ENCODE peak calls at places on chromosomes 13 and 19, in five cellular contexts. B, E, Z, I and Q are unnamed samples. For H3K36me3, the result is how much of the 10 kb centered on the place peaks cover.

GRCh38 chr13:71524245-71525002 is 342.6 kb downstream of the DACH1 start:
- DNase-seq in E (no peak), Z (no peak), I (no peak), B (no peak), Q (no peak)

GRCh38 chr13:76790519-76791289 is 95.5 kb downstream of the KCTD12 start:
- DNase-seq in Z (no peak), E (no peak), B (no peak), I (peak), Q (no peak)

GRCh38 chr13:59479629-59480028 is 684.1 kb downstream of the DIAPH3 start:
- DNase-seq in E (no peak), I (no peak), Z (no peak), B (no peak), Q (no peak)

GRCh38 chr19:48591021-48591420 is 15.5 kb upstream of the SPACA4 start:
- DNase-seq in Z (no peak), I (no peak), B (no peak), E (no peak), Q (no peak)

GRCh38 chr13:27007166-27007565 is 164.4 kb downstream of the USP12 start:
- DNase-seq in B (no peak), E (no peak), I (no peak), Z (no peak), Q (no peak)

GRCh38 chr13:44449999-44450821 is 76.6 kb downstream of the SERP2 start:
- DNase-seq in I (no peak), B (no peak), E (no peak), Z (no peak), Q (no peak)

GRCh38 chr13:29684441-29684840 is 89.0 kb upstream of the SLC7A1 start:
- DNase-seq in E (no peak), Z (no peak), I (peak), B (peak), Q (no peak)

GRCh38 chr13:96946709-96947311 is 47.5 kb downstream of the OXGR1 start:
- DNase-seq in B (no peak), I (no peak), E (no peak), Z (no peak), Q (no peak)

GRCh38 chr19:30077851-30078355 is 135.9 kb downstream of the URI1 start:
- DNase-seq in I (no peak), E (peak), B (no peak), Z (no peak), Q (no peak)

GRCh38 chr13:104171132-104171531 is 1104.9 kb upstream of the SLC10A2 start:
- DNase-seq in B (no peak), Z (no peak), E (no peak), I (no peak), Q (no peak)

GRCh38 chr19:35229601-35230000 is 1.1 kb upstream of the FAM187B start:
- DNase-seq in B (no peak), Z (no peak), E (no peak), I (no peak), Q (no peak)

GRCh38 chr19:3687774-3688706 is 12.2 kb downstream of the PIP5K1C start:
- DNase-seq in Z (no peak), E (no peak), I (no peak), B (no peak), Q (peak)

GRCh38 chr19:31164666-31165265 is 184.5 kb downstream of the TSHZ3 start:
- DNase-seq in B (no peak), E (no peak), Z (no peak), I (peak), Q (no peak)

GRCh38 chr19:29806098-29806866 is 5.5 kb upstream of the CCNE1 start:
- DNase-seq in E (peak), B (peak), Z (peak), I (peak), Q (no peak)

GRCh38 chr19:9531933-9532332 is 6.5 kb downstream of the ZNF426 start:
- DNase-seq in E (no peak), Z (no peak), B (peak), I (peak), Q (no peak)

GRCh38 chr13:65057986-65058385 is 2172.2 kb downstream of the PCDH9 start:
- DNase-seq in E (no peak), B (no peak), I (peak), Z (no peak), Q (no peak)

GRCh38 chr13:79030513-79030912 is 371.6 kb upstream of the OBI1 start:
- DNase-seq in B (no peak), I (no peak), Z (no peak), E (no peak), Q (no peak)

GRCh38 chr19:45670670-45671453 is 2.8 kb downstream of the GIPR start:
- DNase-seq in E (peak), I (peak), Z (peak), B (peak), Q (peak)

GRCh38 chr19:33819496-33819874 is 22.8 kb downstream of the KCTD15 start:
- DNase-seq in I (no peak), Z (no peak), B (no peak), E (no peak), Q (no peak)

GRCh38 chr19:42269518-42270345 is 680 bp downstream of the CIC start:
- DNase-seq in Z (no peak), B (no peak), I (no peak), E (no peak), Q (peak)

GRCh38 chr13:35086667-35087066 is 144.6 kb downstream of the NBEA start:
- DNase-seq in I (peak), E (no peak), B (no peak), Z (no peak), Q (no peak)

GRCh38 chr19:40923934-40924391 is 41.9 kb upstream of the CYP2A7 start:
- DNase-seq in B (no peak), Z (no peak), I (no peak), E (no peak), Q (no peak)

GRCh38 chr19:40585677-40586422 is 9.2 kb downstream of the SHKBP1 start:
- DNase-seq in Z (no peak), E (no peak), B (peak), I (peak), Q (no peak)

GRCh38 chr19:43699506-43700367 is 16.1 kb upstream of the IRGC start:
- DNase-seq in I (peak), E (peak), Z (peak), B (peak), Q (no peak)

GRCh38 chr13:108610517-108610916 is 18.9 kb upstream of the MYO16 start:
- DNase-seq in E (no peak), B (no peak), I (no peak), Z (no peak), Q (no peak)

GRCh38 chr13:103948477-103948876 is 882.3 kb upstream of the SLC10A2 start:
- DNase-seq in I (peak), E (no peak), B (no peak), Z (no peak), Q (no peak)

GRCh38 chr19:32223106-32223505 is 122.3 kb upstream of the ZNF507 start:
- DNase-seq in Z (no peak), B (no peak), E (no peak), I (no peak), Q (no peak)

GRCh38 chr19:32227561-32228165 is 117.7 kb upstream of the ZNF507 start:
- DNase-seq in Z (peak), E (no peak), B (no peak), I (no peak), Q (no peak)

GRCh38 chr19:32223595-32224370 is 121.6 kb upstream of the ZNF507 start:
- DNase-seq in B (no peak), I (no peak), E (no peak), Z (no peak), Q (no peak)

GRCh38 chr19:32222594-32222993 is 122.8 kb upstream of the ZNF507 start:
- DNase-seq in E (no peak), B (no peak), Z (peak), I (no peak), Q (no peak)

GRCh38 chr19:32224371-32225244 is 120.8 kb upstream of the ZNF507 start:
- DNase-seq in E (peak), B (peak), I (peak), Z (peak), Q (peak)
- H3K4me3 ChIP-seq in E (peak), B (no peak), I (peak), Z (peak), Q (no peak)

DNA sequence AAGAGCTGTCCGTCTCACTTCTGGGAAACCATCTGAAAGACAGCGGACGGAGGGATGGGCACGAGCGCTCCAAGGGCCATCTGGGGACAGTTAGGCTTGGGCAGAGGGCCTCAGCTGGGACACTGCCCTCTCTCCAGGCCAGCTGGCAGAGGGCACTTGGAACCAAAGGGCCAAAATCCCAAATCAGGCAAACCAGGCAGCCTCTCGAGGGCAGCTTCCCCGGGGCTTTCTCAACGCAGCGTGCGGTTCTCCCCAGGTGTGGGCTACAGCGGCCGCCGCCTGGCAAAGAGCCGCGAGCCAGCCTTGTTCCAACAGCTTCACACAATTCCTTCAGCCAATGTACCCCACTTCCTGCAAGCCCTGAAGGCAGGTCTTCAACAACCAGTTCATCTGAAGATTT is 5.0 kb downstream of the MLLT1 start:
- DNase-seq in Z (no peak), I (no peak), E (no peak), B (no peak), Q (no peak)
- H3K36me3 ChIP-seq in Z (under half), I (under half), E (under half), B (under half), Q (under half)

DNA sequence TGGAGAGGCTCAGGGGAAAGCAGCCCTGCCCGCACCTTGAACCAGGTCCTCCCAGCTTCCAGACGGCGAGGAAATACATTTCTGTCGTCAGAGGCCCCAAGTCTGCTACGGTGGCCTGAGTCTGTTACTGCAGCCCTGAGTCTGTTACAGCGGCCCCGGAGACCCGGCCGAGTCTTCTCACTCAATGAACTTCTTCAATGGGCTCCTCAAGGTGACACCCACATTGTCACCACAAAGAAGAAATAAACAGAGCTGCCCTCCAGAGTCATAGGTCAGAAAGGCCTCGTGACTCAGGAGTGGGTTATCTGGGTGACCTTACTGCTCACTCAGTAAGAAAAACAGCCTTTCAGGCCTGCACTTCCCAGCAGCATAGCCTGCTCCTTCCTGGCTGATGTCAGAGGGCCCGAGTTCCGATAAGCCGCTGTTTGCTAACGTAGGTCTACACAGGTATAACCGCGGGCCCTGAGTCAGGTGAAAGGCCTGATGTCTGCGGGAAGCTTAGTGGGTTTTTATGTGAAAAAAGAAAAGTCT is 66.9 kb upstream of the TM9SF2 start:
- DNase-seq in Z (no peak), B (no peak), E (no peak), I (no peak), Q (no peak)
- TF ChIP-seq CTCF in Z (peak), B (peak), E (no peak), I (no peak), Q (no peak)

GRCh38 chr19:5365905-5366304 is 25.3 kb upstream of the PTPRS start:
- DNase-seq in I (no peak), B (no peak), E (no peak), Z (no peak), Q (no peak)
- H3K4me3 ChIP-seq in I (no peak), B (no peak), E (no peak), Z (no peak), Q (no peak)

GRCh38 chr19:18843960-18844359 is 12.2 kb downstream of the UPF1 start:
- DNase-seq in B (no peak), I (peak), E (no peak), Z (no peak), Q (no peak)

GRCh38 chr19:18847516-18848463 is 16.0 kb downstream of the UPF1 start:
- DNase-seq in E (no peak), B (no peak), Z (no peak), I (no peak), Q (no peak)

GRCh38 chr19:18846862-18847515 is 15.2 kb downstream of the UPF1 start:
- DNase-seq in I (peak), B (peak), Z (peak), E (peak), Q (no peak)

GRCh38 chr19:18844806-18845329 is 13.1 kb downstream of the UPF1 start:
- DNase-seq in E (peak), Z (no peak), B (no peak), I (no peak), Q (no peak)

DNA sequence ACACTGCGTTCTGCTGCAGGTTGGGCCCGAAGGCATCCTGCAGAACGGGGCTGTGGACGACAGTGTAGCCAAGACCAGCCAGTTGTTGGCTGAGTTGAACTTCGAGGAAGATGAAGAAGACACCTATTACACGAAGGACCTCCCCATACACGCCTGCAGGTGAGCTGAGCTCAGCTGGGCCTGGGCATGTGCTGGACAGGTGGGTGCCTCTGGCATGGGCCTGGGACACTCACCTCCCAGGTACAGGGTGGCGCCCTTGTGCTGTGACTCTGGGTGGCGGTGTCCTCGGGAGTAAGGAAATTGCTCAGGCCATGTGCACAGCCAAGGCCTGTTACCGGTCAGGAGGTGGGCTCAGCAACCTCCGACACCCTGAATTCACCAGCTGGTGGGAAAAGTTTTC is 14.2 kb downstream of the UPF1 start:
- DNase-seq in Z (no peak), E (no peak), B (no peak), I (no peak), Q (no peak)
- H3K36me3 ChIP-seq in Z (under half), E (under half), B (under half), I (under half), Q (under half)